ENCODE peak calls at places on chromosomes 5 and 9, in six cellular contexts. Y, D, S, A, B and U are unnamed samples.

GRCh38 chr9:126673689-126674364 is 60.1 kb downstream of the LMX1B start:
- DNase-seq in Y (no peak), S (no peak), D (no peak), A (no peak), B (peak), U (no peak)

GRCh38 chr5:144092510-144092909 is 77.9 kb downstream of the YIPF5 start:
- DNase-seq in Y (no peak), S (no peak), A (no peak), D (no peak), B (no peak), U (no peak)

GRCh38 chr5:113199122-113199905 is 222.7 kb downstream of the DCP2 start:
- DNase-seq in Y (no peak), A (no peak), S (no peak), B (no peak), D (no peak), U (no peak)

GRCh38 chr9:85662558-85662957 is 79.2 kb downstream of the AGTPBP1 start:
- DNase-seq in S (no peak), B (no peak), D (no peak), A (no peak), Y (no peak), U (peak)

GRCh38 chr9:105445203-105445881 is 2.5 kb upstream of the FSD1L start:
- DNase-seq in S (no peak), A (no peak), B (no peak), D (no peak), Y (no peak), U (no peak)

GRCh38 chr9:89877051-89878002 is 272.5 kb downstream of the GADD45G start:
- DNase-seq in Y (no peak), S (no peak), B (no peak), D (no peak), A (peak), U (no peak)

GRCh38 chr5:129511291-129511690 is 51.2 kb downstream of the ADAMTS19 start:
- DNase-seq in Y (no peak), D (no peak), A (no peak), S (no peak), B (no peak), U (no peak)

GRCh38 chr5:133225671-133226152 is 173.9 kb downstream of the HSPA4 start:
- DNase-seq in Y (no peak), A (no peak), B (no peak), S (no peak), D (peak), U (no peak)

GRCh38 chr9:135746565-135746964 is 44.6 kb downstream of the KCNT1 start:
- DNase-seq in Y (no peak), A (no peak), B (no peak), D (no peak), S (no peak), U (no peak)

GRCh38 chr5:17222679-17223078 is 5.2 kb downstream of the BASP1 start:
- DNase-seq in B (no peak), Y (no peak), A (no peak), S (no peak), D (no peak), U (no peak)

GRCh38 chr9:129407905-129408452 is 212.9 kb downstream of the C9orf50 start:
- DNase-seq in A (no peak), S (no peak), B (no peak), D (no peak), Y (no peak), U (no peak)

GRCh38 chr9:7394007-7394774 is 405.4 kb downstream of the DMAC1 start:
- DNase-seq in S (no peak), Y (no peak), B (peak), A (no peak), D (no peak), U (no peak)

GRCh38 chr9:128409998-128410397 is 10.7 kb upstream of the CERCAM start:
- DNase-seq in A (no peak), B (peak), S (no peak), D (no peak), Y (no peak), U (no peak)

GRCh38 chr9:136532799-136533774 is 12.8 kb downstream of the NOTCH1 start:
- DNase-seq in D (no peak), B (no peak), Y (no peak), S (no peak), A (no peak), U (no peak)

GRCh38 chr9:28866951-28867350 is 1293.7 kb upstream of the C9orf72 start:
- DNase-seq in D (no peak), B (no peak), S (no peak), A (no peak), Y (no peak), U (no peak)

GRCh38 chr5:124707516-124707915 is 38.9 kb downstream of the ZNF608 start:
- DNase-seq in B (no peak), Y (no peak), D (no peak), A (no peak), S (no peak), U (no peak)

GRCh38 chr5:79619849-79620248 is 7.6 kb downstream of the TENT2 start:
- DNase-seq in Y (no peak), B (no peak), S (no peak), D (no peak), A (no peak), U (no peak)

DNA sequence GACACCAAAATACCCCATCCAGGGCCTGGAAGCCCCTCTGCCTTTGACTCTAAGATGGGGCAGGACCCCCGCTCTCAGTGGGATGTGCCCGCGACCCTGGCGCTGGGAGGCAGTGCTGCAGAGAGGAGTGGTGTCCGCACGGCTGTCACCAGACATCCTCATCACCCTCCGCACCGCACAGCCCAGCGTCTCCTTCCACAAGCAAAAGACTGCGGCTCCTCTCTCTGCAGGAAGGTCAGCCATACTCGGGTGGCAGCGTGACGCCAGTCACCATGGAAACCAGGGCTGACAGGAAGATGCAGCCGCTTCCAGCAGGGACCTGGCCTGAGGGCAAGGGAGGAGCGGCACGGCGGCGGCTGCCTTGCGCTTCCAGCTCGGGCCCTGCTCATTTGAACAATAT is 17.1 kb upstream of the SLC6A3 start:
- DNase-seq in A (peak), D (no peak), B (no peak), S (no peak), Y (no peak), U (no peak)
- TF ChIP-seq POLR2AphosphoS5 in A (no peak), D (no peak), B (no peak), S (no peak), Y (no peak), U (no peak)

GRCh38 chr9:111691686-111692329 is 30.4 kb downstream of the GNG10 start:
- DNase-seq in S (peak), B (peak), Y (peak), A (no peak), D (no peak), U (no peak)
- TF ChIP-seq CTCF in S (peak), B (peak), Y (peak), A (no peak), D (peak), U (peak)

DNA sequence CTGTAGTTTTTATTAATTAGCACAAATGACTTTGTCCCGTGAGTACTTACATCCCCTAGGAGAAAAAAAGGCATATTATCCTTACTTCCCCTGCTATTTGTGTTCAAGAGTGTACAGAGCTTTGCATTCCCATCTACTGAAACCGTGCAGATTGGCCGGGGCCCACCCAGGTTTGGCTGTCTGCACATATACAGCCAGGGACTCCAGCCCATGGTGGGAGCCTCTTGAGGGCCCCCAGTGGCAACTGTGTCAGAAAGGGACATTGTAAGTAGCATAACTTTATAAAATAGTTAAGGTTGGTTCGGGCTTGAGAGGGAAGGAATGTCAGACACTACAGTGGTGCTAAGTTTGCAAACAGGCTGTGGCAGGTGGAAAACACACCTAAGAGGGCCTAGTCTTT is 24.7 kb downstream of the PHF2 start:
- DNase-seq in S (no peak), Y (no peak), A (peak), B (no peak), D (no peak), U (no peak)
- TF ChIP-seq POLR2AphosphoS5 in S (no peak), Y (no peak), A (no peak), B (no peak), D (no peak), U (no peak)

DNA sequence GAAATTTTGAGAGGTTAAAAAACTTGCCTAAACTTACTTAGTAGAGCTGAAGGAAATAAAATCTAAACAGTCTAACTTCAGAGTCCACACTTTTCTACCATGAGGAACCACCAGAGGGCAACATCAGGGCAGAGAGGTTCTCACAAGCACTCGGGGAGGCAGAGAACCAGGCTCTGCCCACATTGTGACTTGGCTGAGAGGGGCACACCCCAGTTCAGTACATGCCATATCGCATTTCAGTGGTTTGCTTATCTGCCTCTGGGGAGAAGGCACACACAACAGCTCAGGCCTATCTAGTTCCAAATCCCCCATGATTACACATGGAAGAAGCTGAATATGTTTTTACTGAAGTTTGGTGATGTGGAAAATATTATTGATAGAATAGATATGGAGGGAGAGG is 49.2 kb downstream of the EQTN start:
- DNase-seq in Y (peak), B (peak), A (no peak), S (no peak), D (peak), U (no peak)
- TF ChIP-seq CTCF in Y (peak), B (peak), A (no peak), S (peak), D (peak), U (no peak)

GRCh38 chr5:167012281-167013034 is 1279.0 kb upstream of the WWC1 start:
- DNase-seq in D (no peak), B (no peak), S (no peak), Y (no peak), A (no peak), U (no peak)

GRCh38 chr5:167011196-167011595 is 1280.2 kb upstream of the WWC1 start:
- DNase-seq in S (no peak), D (no peak), B (no peak), A (no peak), Y (no peak), U (no peak)

GRCh38 chr5:167020418-167020817 is 1271.0 kb upstream of the WWC1 start:
- DNase-seq in Y (no peak), D (no peak), S (no peak), A (no peak), B (no peak), U (no peak)

GRCh38 chr5:167014657-167015056 is 1276.8 kb upstream of the WWC1 start:
- DNase-seq in A (no peak), S (no peak), D (no peak), Y (no peak), B (no peak), U (no peak)
- TF ChIP-seq POLR2AphosphoS5 in A (no peak), S (no peak), D (no peak), Y (no peak), B (no peak), U (no peak)

GRCh38 chr5:107359916-107360234 is 310.9 kb downstream of the EFNA5 start:
- DNase-seq in S (no peak), A (no peak), B (no peak), Y (no peak), D (no peak), U (no peak)
- TF ChIP-seq CTCF in S (no peak), A (no peak), B (no peak), Y (no peak), D (no peak), U (no peak)